ENCODE peak calls at places on chromosome 22, in six cellular contexts. One of them, this sample, is unnamed.

GRCh38 chr22:43081968-43082367 is 7.2 kb downstream of the TTLL1 start:
- DNase-seq in right lobe of liver: no peak
- DNase-seq in ovary: no peak
- DNase-seq in sigmoid colon: no peak
- DNase-seq in A549: no peak
- DNase-seq in transverse colon: no peak
- DNase-seq in this sample: no peak

GRCh38 chr22:32411388-32411787 is 659 bp downstream of the RTCB start:
- DNase-seq in A549: no peak
- DNase-seq in right lobe of liver: no peak
- DNase-seq in ovary: no peak
- DNase-seq in transverse colon: peak
- DNase-seq in sigmoid colon: no peak
- DNase-seq in this sample: peak

GRCh38 chr22:39920134-39920743 is 19.4 kb downstream of the GRAP2 start:
- DNase-seq in right lobe of liver: no peak
- DNase-seq in transverse colon: no peak
- DNase-seq in sigmoid colon: no peak
- DNase-seq in ovary: no peak
- DNase-seq in A549: no peak
- DNase-seq in this sample: peak

GRCh38 chr22:28034760-28035401 is 115.8 kb upstream of the PITPNB start:
- DNase-seq in ovary: peak
- DNase-seq in sigmoid colon: peak
- DNase-seq in right lobe of liver: peak
- DNase-seq in transverse colon: peak
- DNase-seq in A549: no peak
- DNase-seq in this sample: peak

GRCh38 chr22:44179989-44180705 is 578 bp upstream of the PARVG start:
- DNase-seq in transverse colon: no peak
- DNase-seq in right lobe of liver: no peak
- DNase-seq in A549: no peak
- DNase-seq in sigmoid colon: no peak
- DNase-seq in ovary: no peak
- DNase-seq in this sample: no peak

GRCh38 chr22:44743804-44744211 is 8.6 kb upstream of the ARHGAP8 start:
- DNase-seq in right lobe of liver: no peak
- DNase-seq in A549: no peak
- DNase-seq in sigmoid colon: no peak
- DNase-seq in transverse colon: no peak
- DNase-seq in ovary: no peak
- DNase-seq in this sample: no peak

GRCh38 chr22:38974826-38975175 is 7.3 kb upstream of the APOBEC3B start:
- DNase-seq in right lobe of liver: no peak
- DNase-seq in A549: no peak
- DNase-seq in transverse colon: no peak
- DNase-seq in sigmoid colon: no peak
- DNase-seq in ovary: no peak
- DNase-seq in this sample: no peak

GRCh38 chr22:38477515-38477914 is 9.6 kb downstream of the KDELR3 start:
- DNase-seq in sigmoid colon: no peak
- DNase-seq in right lobe of liver: no peak
- DNase-seq in ovary: no peak
- DNase-seq in transverse colon: no peak
- DNase-seq in A549: no peak
- DNase-seq in this sample: no peak

GRCh38 chr22:33803371-33803770 is 116.9 kb downstream of the LARGE1 start:
- DNase-seq in right lobe of liver: no peak
- DNase-seq in sigmoid colon: peak
- DNase-seq in ovary: no peak
- DNase-seq in transverse colon: no peak
- DNase-seq in A549: no peak
- DNase-seq in this sample: no peak

GRCh38 chr22:26170795-26171194 is 1.5 kb downstream of the SEZ6L start:
- DNase-seq in A549: no peak
- DNase-seq in transverse colon: no peak
- DNase-seq in ovary: peak
- DNase-seq in sigmoid colon: no peak
- DNase-seq in right lobe of liver: no peak
- DNase-seq in this sample: peak

GRCh38 chr22:17057959-17058814 is 26.6 kb upstream of the IL17RA start:
- DNase-seq in sigmoid colon: peak
- DNase-seq in transverse colon: peak
- DNase-seq in ovary: peak
- DNase-seq in A549: peak
- DNase-seq in right lobe of liver: peak
- DNase-seq in this sample: peak

GRCh38 chr22:36497910-36498669 is 8.8 kb downstream of the FOXRED2 start:
- DNase-seq in transverse colon: no peak
- DNase-seq in right lobe of liver: no peak
- DNase-seq in ovary: no peak
- DNase-seq in sigmoid colon: no peak
- DNase-seq in A549: no peak
- DNase-seq in this sample: no peak

GRCh38 chr22:36493690-36494110 is 12.3 kb upstream of the TXN2 start:
- DNase-seq in ovary: no peak
- DNase-seq in sigmoid colon: no peak
- DNase-seq in A549: no peak
- DNase-seq in right lobe of liver: no peak
- DNase-seq in transverse colon: peak
- DNase-seq in this sample: no peak
- TF ChIP-seq POLR2A in ovary: no peak
- TF ChIP-seq POLR2A in sigmoid colon: no peak
- TF ChIP-seq POLR2A in A549: no peak
- TF ChIP-seq POLR2A in right lobe of liver: no peak
- TF ChIP-seq POLR2A in transverse colon: no peak
- TF ChIP-seq POLR2A in this sample: no peak

DNA sequence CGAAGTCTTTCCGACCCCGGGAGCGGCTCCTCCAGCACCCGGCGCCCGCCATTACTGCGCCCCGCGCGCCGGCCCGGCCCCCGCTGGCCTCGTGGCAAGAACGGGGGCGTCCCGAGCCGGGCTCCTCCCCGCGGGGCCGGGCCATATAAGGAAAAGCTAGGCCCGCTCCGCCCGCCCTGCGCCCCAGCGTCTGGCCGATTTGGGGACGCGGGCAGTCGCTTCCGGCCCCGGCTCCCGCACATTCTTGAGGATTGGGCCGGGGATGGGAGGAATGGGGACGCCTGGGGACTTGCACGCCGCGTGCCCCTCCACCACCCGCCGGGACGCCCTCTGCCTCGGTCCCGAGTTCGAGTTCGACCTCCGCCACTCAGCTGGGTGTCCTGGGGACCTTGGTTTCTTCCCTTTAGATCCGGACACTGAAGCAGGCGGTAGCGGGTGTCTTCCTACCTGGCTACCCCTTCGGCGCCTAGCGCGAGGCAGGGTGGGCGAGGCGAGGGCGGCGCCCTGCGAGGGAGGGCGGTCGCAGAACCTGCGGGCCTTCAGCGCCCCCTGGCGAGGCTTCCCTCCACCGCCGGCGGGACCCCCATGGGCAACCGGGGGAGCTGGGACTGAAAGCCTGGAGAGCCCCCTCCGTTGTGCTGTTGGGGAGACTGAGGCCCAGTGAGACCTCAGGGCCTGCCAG is 3.8 kb downstream of the SMTN start:
- DNase-seq in right lobe of liver: peak
- DNase-seq in ovary: peak
- DNase-seq in sigmoid colon: peak
- DNase-seq in transverse colon: peak
- DNase-seq in A549: no peak
- DNase-seq in this sample: peak
- TF ChIP-seq POLR2A in right lobe of liver: peak
- TF ChIP-seq POLR2A in ovary: peak
- TF ChIP-seq POLR2A in sigmoid colon: peak
- TF ChIP-seq POLR2A in transverse colon: peak
- TF ChIP-seq POLR2A in A549: no peak
- TF ChIP-seq POLR2A in this sample: peak

GRCh38 chr22:22843848-22844247 is 43.8 kb upstream of the IGLL5 start:
- DNase-seq in right lobe of liver: no peak
- DNase-seq in A549: no peak
- DNase-seq in sigmoid colon: no peak
- DNase-seq in ovary: no peak
- DNase-seq in transverse colon: no peak
- DNase-seq in this sample: no peak
- TF ChIP-seq POLR2A in right lobe of liver: no peak
- TF ChIP-seq POLR2A in A549: no peak
- TF ChIP-seq POLR2A in sigmoid colon: no peak
- TF ChIP-seq POLR2A in ovary: no peak
- TF ChIP-seq POLR2A in transverse colon: no peak
- TF ChIP-seq POLR2A in this sample: no peak

GRCh38 chr22:30265851-30266444 is 703 bp downstream of the OSM start:
- DNase-seq in right lobe of liver: peak
- DNase-seq in transverse colon: peak
- DNase-seq in sigmoid colon: peak
- DNase-seq in A549: no peak
- DNase-seq in ovary: no peak
- DNase-seq in this sample: peak
- TF ChIP-seq POLR2A in right lobe of liver: peak
- TF ChIP-seq POLR2A in transverse colon: peak
- TF ChIP-seq POLR2A in sigmoid colon: peak
- TF ChIP-seq POLR2A in A549: no peak
- TF ChIP-seq POLR2A in ovary: no peak
- TF ChIP-seq POLR2A in this sample: peak

DNA sequence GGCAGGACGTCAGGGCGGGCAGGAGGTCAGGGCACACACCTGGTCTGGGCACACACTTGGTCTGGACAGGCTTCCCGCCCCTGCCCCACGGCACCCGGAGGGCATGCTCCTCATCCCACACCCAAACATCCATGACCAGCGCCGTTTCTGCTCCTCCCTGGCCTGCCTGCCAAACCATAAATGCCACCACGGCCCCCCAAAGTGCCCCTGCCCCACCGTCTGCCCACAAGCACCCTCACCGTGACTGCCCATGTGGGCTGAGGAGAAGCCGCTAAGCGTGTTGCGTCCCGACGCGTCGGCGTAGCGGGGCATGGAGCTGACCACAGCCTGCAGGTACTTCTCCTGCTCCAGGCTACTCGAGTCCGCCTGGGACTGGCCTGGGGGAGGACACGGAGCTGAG is 15.8 kb downstream of the SBF1 start:
- DNase-seq in ovary: no peak
- DNase-seq in sigmoid colon: no peak
- DNase-seq in A549: no peak
- DNase-seq in right lobe of liver: no peak
- DNase-seq in transverse colon: no peak
- DNase-seq in this sample: no peak
- TF ChIP-seq POLR2A in ovary: no peak
- TF ChIP-seq POLR2A in sigmoid colon: no peak
- TF ChIP-seq POLR2A in A549: no peak
- TF ChIP-seq POLR2A in right lobe of liver: no peak
- TF ChIP-seq POLR2A in transverse colon: no peak
- TF ChIP-seq POLR2A in this sample: no peak

This sample was measured in erythroblast.